ENCODE peak calls at places on chromosomes 12 and 14, in six cellular contexts. One of them, this sample, is unnamed.

GRCh38 chr12:14264777-14265176 is 100.7 kb upstream of the ATF7IP start:
- DNase-seq in NCI-H1105 treated with DMSO at 0.1 percent for 48 hours: no peak
- DNase-seq in psoas muscle: no peak
- DNase-seq in activated CD4-positive, alpha-beta memory T cell treated with anti-CD3 and anti-CD28 coated beads, Interleukin-2, amount 10 ng/mL, durations not matched to agents 7 days and 5 days: no peak
- DNase-seq in stimulated activated CD4-positive, alpha-beta T cell treated with anti-CD3 and anti-CD28 coated beads, TNF-alpha, amount 100 ng/mL, for 1 hour: no peak
- DNase-seq in stimulated activated CD8-positive, alpha-beta memory T cell treated with anti-CD3 and anti-CD28 coated beads, Interleukin-12 subunit alpha, Interleukin-12 subunit beta, amount 100 ng/mL, for 4 hours: no peak
- DNase-seq in this sample: no peak

GRCh38 chr12:67394600-67394999 is 125.4 kb downstream of the CAND1 start:
- DNase-seq in stimulated activated CD8-positive, alpha-beta memory T cell treated with anti-CD3 and anti-CD28 coated beads, Interleukin-12 subunit alpha, Interleukin-12 subunit beta, amount 100 ng/mL, for 4 hours: no peak
- DNase-seq in psoas muscle: peak; percentile 68
- DNase-seq in stimulated activated CD4-positive, alpha-beta T cell treated with anti-CD3 and anti-CD28 coated beads, TNF-alpha, amount 100 ng/mL, for 1 hour: no peak
- DNase-seq in NCI-H1105 treated with DMSO at 0.1 percent for 48 hours: peak; percentile 76
- DNase-seq in activated CD4-positive, alpha-beta memory T cell treated with anti-CD3 and anti-CD28 coated beads, Interleukin-2, amount 10 ng/mL, durations not matched to agents 7 days and 5 days: no peak
- DNase-seq in this sample: no peak

GRCh38 chr12:89707623-89707991 is 1.0 kb downstream of the ATP2B1 start:
- DNase-seq in stimulated activated CD8-positive, alpha-beta memory T cell treated with anti-CD3 and anti-CD28 coated beads, Interleukin-12 subunit alpha, Interleukin-12 subunit beta, amount 100 ng/mL, for 4 hours: no peak
- DNase-seq in psoas muscle: peak; percentile 21
- DNase-seq in stimulated activated CD4-positive, alpha-beta T cell treated with anti-CD3 and anti-CD28 coated beads, TNF-alpha, amount 100 ng/mL, for 1 hour: no peak
- DNase-seq in activated CD4-positive, alpha-beta memory T cell treated with anti-CD3 and anti-CD28 coated beads, Interleukin-2, amount 10 ng/mL, durations not matched to agents 7 days and 5 days: peak; percentile 26
- DNase-seq in NCI-H1105 treated with DMSO at 0.1 percent for 48 hours: peak; percentile 51
- DNase-seq in this sample: no peak

GRCh38 chr12:71780207-71780822 is 25.7 kb downstream of the RAB21 start:
- DNase-seq in psoas muscle: no peak
- DNase-seq in activated CD4-positive, alpha-beta memory T cell treated with anti-CD3 and anti-CD28 coated beads, Interleukin-2, amount 10 ng/mL, durations not matched to agents 7 days and 5 days: peak; percentile 48
- DNase-seq in stimulated activated CD4-positive, alpha-beta T cell treated with anti-CD3 and anti-CD28 coated beads, TNF-alpha, amount 100 ng/mL, for 1 hour: no peak
- DNase-seq in stimulated activated CD8-positive, alpha-beta memory T cell treated with anti-CD3 and anti-CD28 coated beads, Interleukin-12 subunit alpha, Interleukin-12 subunit beta, amount 100 ng/mL, for 4 hours: no peak
- DNase-seq in NCI-H1105 treated with DMSO at 0.1 percent for 48 hours: peak; percentile 28
- DNase-seq in this sample: no peak

GRCh38 chr12:52398176-52398575 is 8.0 kb downstream of the KRT82 start:
- DNase-seq in stimulated activated CD4-positive, alpha-beta T cell treated with anti-CD3 and anti-CD28 coated beads, TNF-alpha, amount 100 ng/mL, for 1 hour: no peak
- DNase-seq in NCI-H1105 treated with DMSO at 0.1 percent for 48 hours: no peak
- DNase-seq in stimulated activated CD8-positive, alpha-beta memory T cell treated with anti-CD3 and anti-CD28 coated beads, Interleukin-12 subunit alpha, Interleukin-12 subunit beta, amount 100 ng/mL, for 4 hours: no peak
- DNase-seq in activated CD4-positive, alpha-beta memory T cell treated with anti-CD3 and anti-CD28 coated beads, Interleukin-2, amount 10 ng/mL, durations not matched to agents 7 days and 5 days: no peak
- DNase-seq in psoas muscle: no peak
- DNase-seq in this sample: no peak

GRCh38 chr12:52434760-52435530 is 774 bp upstream of the KRT75 start:
- DNase-seq in activated CD4-positive, alpha-beta memory T cell treated with anti-CD3 and anti-CD28 coated beads, Interleukin-2, amount 10 ng/mL, durations not matched to agents 7 days and 5 days: no peak
- DNase-seq in psoas muscle: no peak
- DNase-seq in NCI-H1105 treated with DMSO at 0.1 percent for 48 hours: no peak
- DNase-seq in stimulated activated CD4-positive, alpha-beta T cell treated with anti-CD3 and anti-CD28 coated beads, TNF-alpha, amount 100 ng/mL, for 1 hour: no peak
- DNase-seq in stimulated activated CD8-positive, alpha-beta memory T cell treated with anti-CD3 and anti-CD28 coated beads, Interleukin-12 subunit alpha, Interleukin-12 subunit beta, amount 100 ng/mL, for 4 hours: no peak
- DNase-seq in this sample: no peak

GRCh38 chr12:132077322-132078100 is 66.6 kb downstream of the DDX51 start:
- DNase-seq in NCI-H1105 treated with DMSO at 0.1 percent for 48 hours: no peak
- DNase-seq in stimulated activated CD8-positive, alpha-beta memory T cell treated with anti-CD3 and anti-CD28 coated beads, Interleukin-12 subunit alpha, Interleukin-12 subunit beta, amount 100 ng/mL, for 4 hours: no peak
- DNase-seq in stimulated activated CD4-positive, alpha-beta T cell treated with anti-CD3 and anti-CD28 coated beads, TNF-alpha, amount 100 ng/mL, for 1 hour: no peak
- DNase-seq in activated CD4-positive, alpha-beta memory T cell treated with anti-CD3 and anti-CD28 coated beads, Interleukin-2, amount 10 ng/mL, durations not matched to agents 7 days and 5 days: no peak
- DNase-seq in psoas muscle: no peak
- DNase-seq in this sample: no peak

GRCh38 chr14:90114554-90114953 is 52.8 kb downstream of the KCNK13 start:
- DNase-seq in NCI-H1105 treated with DMSO at 0.1 percent for 48 hours: no peak
- DNase-seq in activated CD4-positive, alpha-beta memory T cell treated with anti-CD3 and anti-CD28 coated beads, Interleukin-2, amount 10 ng/mL, durations not matched to agents 7 days and 5 days: no peak
- DNase-seq in psoas muscle: no peak
- DNase-seq in stimulated activated CD8-positive, alpha-beta memory T cell treated with anti-CD3 and anti-CD28 coated beads, Interleukin-12 subunit alpha, Interleukin-12 subunit beta, amount 100 ng/mL, for 4 hours: no peak
- DNase-seq in stimulated activated CD4-positive, alpha-beta T cell treated with anti-CD3 and anti-CD28 coated beads, TNF-alpha, amount 100 ng/mL, for 1 hour: no peak
- DNase-seq in this sample: no peak